ENCODE peak calls at places on chromosome 6, in six cellular contexts. F is CD4-positive, CD25-positive, alpha-beta regulatory T cell; J is right cardiac atrium; L is CD8-positive, alpha-beta memory T cell; K is left lung; R is breast epithelium. U is an unnamed sample.

GRCh38 chr6:157164972-157165371 is 158.3 kb downstream of the TMEM242 start:
- DNase-seq in F (no peak), J (no peak), L (no peak), K (no peak), R (no peak), U (no peak)

GRCh38 chr6:111559193-111560097 is 46.2 kb downstream of the TRAF3IP2 start:
- DNase-seq in F (no peak), J (no peak), L (no peak), K (no peak), R (no peak), U (no peak)

GRCh38 chr6:150725795-150726194 is 126.1 kb downstream of the PLEKHG1 start:
- DNase-seq in F (no peak), J (no peak), L (no peak), K (no peak), R (no peak), U (no peak)

GRCh38 chr6:142874676-142875075 is 70.3 kb downstream of the HIVEP2 start:
- DNase-seq in F (no peak), J (no peak), L (no peak), K (no peak), R (no peak), U (no peak)

GRCh38 chr6:41191569-41191968 is 9.4 kb downstream of the TREML2 start:
- DNase-seq in F (no peak), J (no peak), L (no peak), K (peak), R (no peak), U (no peak)

GRCh38 chr6:2205396-2205795 is 40.0 kb downstream of the GMDS start:
- DNase-seq in F (no peak), J (no peak), L (no peak), K (no peak), R (no peak), U (no peak)

GRCh38 chr6:115969207-115969929 is 91.3 kb downstream of the FRK start:
- DNase-seq in F (no peak), J (no peak), L (no peak), K (no peak), R (no peak), U (no peak)

GRCh38 chr6:75378101-75378500 is 93.5 kb upstream of the TMEM30A start:
- DNase-seq in F (no peak), J (no peak), L (no peak), K (no peak), R (no peak), U (no peak)

GRCh38 chr6:47714802-47715201 is 16.4 kb downstream of the ADGRF4 start:
- DNase-seq in F (no peak), J (no peak), L (no peak), K (no peak), R (no peak), U (no peak)

GRCh38 chr6:88813045-88813444 is 150.4 kb downstream of the RNGTT start:
- DNase-seq in F (no peak), J (no peak), L (no peak), K (no peak), R (no peak), U (no peak)

GRCh38 chr6:13538084-13538483 is 36.3 kb upstream of the SIRT5 start:
- DNase-seq in F (no peak), J (no peak), L (no peak), K (no peak), R (no peak), U (no peak)

GRCh38 chr6:101231606-101232235 is 161.8 kb upstream of the GRIK2 start:
- DNase-seq in F (no peak), J (no peak), L (no peak), K (no peak), R (no peak), U (no peak)

GRCh38 chr6:115729036-115729435 is 331.7 kb downstream of the FRK start:
- DNase-seq in F (no peak), J (no peak), L (no peak), K (no peak), R (no peak), U (no peak)

GRCh38 chr6:54525731-54526130 is 217.5 kb downstream of the TINAG start:
- DNase-seq in F (no peak), J (no peak), L (no peak), K (no peak), R (no peak), U (no peak)

GRCh38 chr6:166204852-166205650 is 37.4 kb upstream of the TBXT start:
- DNase-seq in F (no peak), J (no peak), L (no peak), K (no peak), R (no peak), U (no peak)

GRCh38 chr6:28207244-28208179 is 17.6 kb upstream of the ZSCAN9 start:
- DNase-seq in F (no peak), J (no peak), L (no peak), K (no peak), R (no peak), U (no peak)

GRCh38 chr6:157561037-157561790 is 180.2 kb downstream of the ZDHHC14 start:
- DNase-seq in F (no peak), J (no peak), L (no peak), K (no peak), R (no peak), U (no peak)

GRCh38 chr6:111862727-111863126 is 10.5 kb downstream of the FYN start:
- DNase-seq in F (no peak), J (no peak), L (no peak), K (no peak), R (no peak), U (no peak)

GRCh38 chr6:15874821-15875220 is 212.0 kb upstream of the DTNBP1 start:
- DNase-seq in F (no peak), J (no peak), L (no peak), K (no peak), R (no peak), U (no peak)

GRCh38 chr6:29907637-29908340 is 34.5 kb upstream of the HLA-A start:
- DNase-seq in F (no peak), J (no peak), L (no peak), K (no peak), R (no peak), U (no peak)

GRCh38 chr6:68167604-68168003 is 467.5 kb upstream of the ADGRB3 start:
- DNase-seq in F (no peak), J (no peak), L (no peak), K (no peak), R (no peak), U (no peak)

GRCh38 chr6:30349411-30350177 is 4.6 kb downstream of the RPP21 start:
- DNase-seq in F (no peak), J (no peak), L (no peak), K (no peak), R (no peak), U (no peak)

GRCh38 chr6:108584323-108584722 is 23.6 kb downstream of the FOXO3 start:
- DNase-seq in F (no peak), J (no peak), L (no peak), K (no peak), R (no peak), U (no peak)

GRCh38 chr6:70166088-70166958 is 136.6 kb downstream of the COL9A1 start:
- DNase-seq in F (no peak), J (peak), L (no peak), K (peak), R (no peak), U (no peak)

GRCh38 chr6:141451508-141452353 is 681.0 kb upstream of the GJE1 start:
- DNase-seq in F (no peak), J (no peak), L (no peak), K (no peak), R (no peak), U (no peak)

GRCh38 chr6:63426844-63427243 is 107.1 kb upstream of the LGSN start:
- DNase-seq in F (no peak), J (no peak), L (no peak), K (no peak), R (no peak), U (no peak)

GRCh38 chr6:20377623-20378265 is 23.9 kb upstream of the E2F3 start:
- DNase-seq in F (no peak), J (no peak), L (no peak), K (no peak), R (no peak), U (no peak)

GRCh38 chr6:40044196-40044595 is 109.9 kb upstream of the MOCS1 start:
- DNase-seq in F (no peak), J (no peak), L (no peak), K (no peak), R (no peak), U (no peak)

GRCh38 chr6:134510121-134510520 is 192.2 kb upstream of the SGK1 start:
- DNase-seq in F (no peak), J (no peak), L (no peak), K (no peak), R (no peak), U (no peak)

GRCh38 chr6:120872262-120872578 is 462.1 kb downstream of the TBC1D32 start:
- DNase-seq in F (no peak), J (no peak), L (no peak), K (no peak), R (no peak), U (no peak)

GRCh38 chr6:87700729-87701675 is 1.0 kb downstream of the AKIRIN2 start:
- DNase-seq in F (peak), J (peak), L (peak), K (peak), R (no peak), U (no peak)

GRCh38 chr6:87697581-87698552 is 4.2 kb downstream of the AKIRIN2 start:
- DNase-seq in F (no peak), J (no peak), L (no peak), K (no peak), R (no peak), U (no peak)

GRCh38 chr6:87700351-87700728 is 1.7 kb downstream of the AKIRIN2 start:
- DNase-seq in F (no peak), J (no peak), L (no peak), K (no peak), R (no peak), U (no peak)

GRCh38 chr6:87699576-87699975 is 2.5 kb downstream of the AKIRIN2 start:
- DNase-seq in F (no peak), J (no peak), L (no peak), K (no peak), R (no peak), U (no peak)

DNA sequence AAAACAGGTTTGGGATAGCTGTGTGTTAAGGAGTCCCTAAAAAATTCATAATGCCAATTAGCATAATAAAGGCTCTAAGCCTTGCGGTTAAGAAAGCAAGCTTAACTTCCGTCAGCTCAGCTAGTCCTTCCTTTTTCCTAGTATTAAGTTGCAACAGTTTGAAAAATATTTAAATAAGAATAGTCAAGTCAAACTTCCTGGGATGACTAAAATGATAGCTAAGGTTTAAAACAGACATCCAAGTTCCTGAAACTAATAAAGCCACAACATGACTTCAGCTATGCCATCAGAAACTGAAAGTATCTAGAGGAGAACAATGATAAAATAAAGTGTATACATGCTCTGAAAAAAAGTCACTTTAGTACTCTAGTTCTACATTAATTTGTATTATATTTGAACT is 3.4 kb downstream of the AKIRIN2 start:
- DNase-seq in F (no peak), J (no peak), L (no peak), K (no peak), R (no peak), U (no peak)
- H3K27ac ChIP-seq in F (peak), J (no peak), L (no peak), K (peak), R (peak), U (no peak)

DNA sequence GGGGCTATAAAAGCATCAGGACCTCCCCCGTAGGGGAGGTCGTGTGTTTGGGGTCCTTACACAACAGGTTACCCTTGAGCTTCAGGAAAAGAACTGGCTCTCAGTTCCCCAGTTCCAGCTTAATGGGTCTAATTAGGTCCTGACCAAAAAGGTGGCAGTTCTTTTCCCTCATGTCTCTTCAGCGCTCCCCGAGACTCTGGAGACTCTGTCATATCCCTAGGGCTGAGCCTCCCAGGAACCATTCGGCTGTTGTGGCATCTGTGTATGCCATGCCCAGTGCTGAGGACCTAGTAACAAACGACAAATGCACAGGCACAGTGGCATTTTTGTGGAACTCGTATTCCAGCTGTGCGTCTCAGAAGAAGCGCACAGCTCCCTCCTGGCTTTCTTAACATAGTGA is 14.6 kb downstream of the PRDM1 start:
- DNase-seq in F (no peak), J (no peak), L (no peak), K (no peak), R (no peak), U (no peak)
- H3K4me3 ChIP-seq in F (peak), J (no peak), L (peak), K (no peak), R (peak), U (peak)

GRCh38 chr6:130575971-130576370 is 210.2 kb downstream of the TMEM200A start:
- DNase-seq in F (peak), J (no peak), L (peak), K (no peak), R (no peak), U (no peak)
- H3K27ac ChIP-seq in F (no peak), J (no peak), L (no peak), K (no peak), R (no peak), U (no peak)

GRCh38 chr6:33412140-33413009 is 1.6 kb downstream of the PHF1 start:
- DNase-seq in F (no peak), J (no peak), L (no peak), K (no peak), R (no peak), U (no peak)
- H3K4me3 ChIP-seq in F (peak), J (no peak), L (no peak), K (no peak), R (peak), U (peak)

GRCh38 chr6:26403888-26404287 is 1.8 kb downstream of the BTN3A1 start:
- DNase-seq in F (no peak), J (no peak), L (no peak), K (no peak), R (no peak), U (no peak)
- H3K27ac ChIP-seq in F (no peak), J (no peak), L (no peak), K (peak), R (no peak), U (no peak)

GRCh38 chr6:34155471-34156300 is 9.8 kb upstream of the GRM4 start:
- DNase-seq in F (no peak), J (no peak), L (no peak), K (peak), R (peak), U (no peak)
- H3K4me3 ChIP-seq in F (no peak), J (no peak), L (no peak), K (no peak), R (no peak), U (no peak)

GRCh38 chr6:125002090-125002741 is 40.0 kb downstream of the RNF217 start:
- DNase-seq in F (no peak), J (no peak), L (no peak), K (no peak), R (no peak), U (no peak)
- H3K27ac ChIP-seq in F (no peak), J (no peak), L (no peak), K (no peak), R (peak), U (peak)

U was measured in thoracic aorta.